ENCODE peak calls at places on chromosomes 11 and 22, in seven cellular contexts. T is mammary epithelial cell; D is tibial nerve; P is CD8-positive, alpha-beta T cell; F is A549; X is right cardiac atrium; I is transverse colon. Z is an unnamed sample.
A peak's percentile ranks its signal among the peaks of the same experiment; 100 is the strongest.

GRCh38 chr22:17882727-17883126 is 108.5 kb upstream of the BID start:
- DNase-seq in T (no peak), D (no peak), P (no peak), F (no peak), X (no peak), I (no peak), Z (no peak)

GRCh38 chr11:43681543-43681942 is 1.0 kb downstream of the HSD17B12 start:
- DNase-seq in T (no peak), D (no peak), P (no peak), F (peak; percentile 40), X (no peak), I (no peak), Z (no peak)

GRCh38 chr11:13668102-13668956 is at the start of gene FAR1:
- DNase-seq in T (peak; percentile 100), D (peak; percentile 90), P (peak; percentile 94), F (peak; percentile 98), X (peak; percentile 99), I (peak; percentile 98), Z (peak; percentile 96)

GRCh38 chr11:118339281-118340045 is 3.0 kb downstream of the CD3D start:
- DNase-seq in T (no peak), D (no peak), P (no peak), F (no peak), X (no peak), I (no peak), Z (no peak)

GRCh38 chr11:108947654-108948570 is 283.0 kb downstream of the DDX10 start:
- DNase-seq in T (peak; percentile 81), D (no peak), P (no peak), F (peak; percentile 47), X (no peak), I (no peak), Z (no peak)

GRCh38 chr11:113162590-113162961 is 151.8 kb upstream of the TTC12 start:
- DNase-seq in T (no peak), D (peak; percentile 27), P (no peak), F (no peak), X (peak; percentile 65), I (no peak), Z (no peak)

GRCh38 chr22:45583504-45583903 is 80.8 kb downstream of the FBLN1 start:
- DNase-seq in T (no peak), D (no peak), P (no peak), F (no peak), X (no peak), I (no peak), Z (no peak)

GRCh38 chr11:109347304-109347703 is 74.7 kb upstream of the C11orf87 start:
- DNase-seq in T (no peak), D (no peak), P (no peak), F (no peak), X (no peak), I (no peak), Z (no peak)

GRCh38 chr11:28826807-28827206 is 718.6 kb downstream of the METTL15 start:
- DNase-seq in T (no peak), D (no peak), P (no peak), F (no peak), X (no peak), I (no peak), Z (no peak)

GRCh38 chr22:16827506-16827905 is 2.3 kb upstream of the XKR3 start:
- DNase-seq in T (no peak), D (no peak), P (no peak), F (no peak), X (no peak), I (no peak), Z (no peak)

GRCh38 chr22:27836181-27836580 is 34.6 kb upstream of the MN1 start:
- DNase-seq in T (no peak), D (no peak), P (no peak), F (no peak), X (no peak), I (no peak), Z (no peak)

GRCh38 chr11:28569099-28569498 is 460.9 kb downstream of the METTL15 start:
- DNase-seq in T (no peak), D (no peak), P (no peak), F (no peak), X (no peak), I (no peak), Z (no peak)

GRCh38 chr11:133955945-133956421 is 785 bp downstream of the IGSF9B start:
- DNase-seq in T (no peak), D (no peak), P (no peak), F (no peak), X (peak; percentile 65), I (no peak), Z (no peak)

GRCh38 chr22:21108379-21109115 is 62.8 kb downstream of the LRRC74B start:
- DNase-seq in T (no peak), D (no peak), P (no peak), F (peak; percentile 13), X (no peak), I (no peak), Z (no peak)

GRCh38 chr11:64337538-64338249 is 2.3 kb upstream of the CCDC88B start:
- DNase-seq in T (no peak), D (no peak), P (no peak), F (no peak), X (peak; percentile 6), I (no peak), Z (no peak)

GRCh38 chr22:40196628-40197027 is 18.9 kb downstream of the TNRC6B start:
- DNase-seq in T (peak; percentile 92), D (no peak), P (no peak), F (no peak), X (no peak), I (no peak), Z (no peak)

GRCh38 chr11:47606731-47607130 is 12.5 kb upstream of the C1QTNF4 start:
- DNase-seq in T (no peak), D (no peak), P (no peak), F (no peak), X (no peak), I (no peak), Z (no peak)

GRCh38 chr11:48013269-48013901 is 33.0 kb downstream of the PTPRJ start:
- DNase-seq in T (no peak), D (no peak), P (peak; percentile 60), F (peak; percentile 74), X (no peak), I (peak; percentile 50), Z (peak; percentile 59)

GRCh38 chr11:68684385-68685356 is at the start of gene GAL:
- DNase-seq in T (no peak), D (no peak), P (no peak), F (no peak), X (no peak), I (no peak), Z (no peak)

GRCh38 chr11:134393638-134394037 is 18.4 kb downstream of the B3GAT1 start:
- DNase-seq in T (no peak), D (no peak), P (no peak), F (peak; percentile 5), X (no peak), I (peak; percentile 33), Z (no peak)

GRCh38 chr11:116678887-116679286 is 93.9 kb downstream of the BUD13 start:
- DNase-seq in T (no peak), D (no peak), P (no peak), F (no peak), X (no peak), I (no peak), Z (no peak)

GRCh38 chr22:36935694-36936093 is 22.3 kb downstream of the CSF2RB start:
- DNase-seq in T (no peak), D (no peak), P (no peak), F (no peak), X (no peak), I (no peak), Z (no peak)

DNA sequence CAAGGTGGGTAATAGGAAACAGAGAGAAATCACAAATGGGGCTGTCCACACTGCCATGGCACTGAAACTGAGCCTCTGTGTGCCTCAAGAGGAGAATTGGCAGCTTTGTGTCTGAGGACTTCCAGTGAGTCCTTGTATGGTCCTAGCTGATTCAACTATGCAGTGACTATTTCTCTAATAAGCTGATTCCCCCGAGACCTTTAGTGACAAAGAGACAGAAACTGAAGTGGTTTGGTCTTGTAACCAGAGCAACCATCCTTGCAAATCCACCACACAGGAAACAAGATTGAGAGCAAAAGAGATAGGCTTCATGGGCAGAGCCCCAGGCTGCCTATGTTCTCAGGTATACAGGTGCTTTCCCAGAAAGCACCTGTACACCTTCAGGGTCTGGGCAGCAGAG is 1038.5 kb downstream of the NTM start:
- DNase-seq in T (no peak), D (no peak), P (no peak), F (no peak), X (no peak), I (no peak), Z (no peak)
- H3K4me1 ChIP-seq in T (no peaks in the 10 kb centered on the region), D (no peaks in the 10 kb centered on the region), P (no peaks in the 10 kb centered on the region), F (no peaks in the 10 kb centered on the region), X (no peaks in the 10 kb centered on the region), I (no peaks in the 10 kb centered on the region), Z (no peaks in the 10 kb centered on the region)

GRCh38 chr11:33996498-33997454 is 54.8 kb upstream of the CAPRIN1 start:
- DNase-seq in T (peak; percentile 69), D (peak; percentile 42), P (peak; percentile 75), F (peak; percentile 79), X (peak; percentile 53), I (peak; percentile 82), Z (peak; percentile 47)
- H3K4me3 ChIP-seq in T (no peak overlapping the region), D (no peak overlapping the region), P (no peak overlapping the region), F (peak overlapping the region; percentile 23), X (no peak overlapping the region), I (no peak overlapping the region), Z (no peak overlapping the region)

DNA sequence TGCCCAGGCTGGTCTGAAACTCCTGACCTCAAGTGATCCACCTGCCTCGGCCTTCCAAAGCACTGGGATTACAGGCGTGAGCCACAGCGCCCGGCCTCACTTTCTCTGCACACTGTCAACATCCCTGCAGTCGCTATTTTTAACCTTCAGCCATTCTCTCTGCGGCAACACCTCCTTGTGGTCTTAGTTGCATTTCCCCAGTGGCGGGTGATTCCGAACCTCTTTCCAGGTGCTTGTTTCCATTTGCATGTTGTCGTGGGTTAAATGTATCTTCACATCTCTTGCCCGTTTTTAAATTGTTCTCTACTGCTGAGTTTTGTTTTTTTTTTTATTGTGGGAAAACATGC is 2.2 kb upstream of the SCT start:
- DNase-seq in T (no peak), D (no peak), P (no peak), F (no peak), X (no peak), I (no peak), Z (no peak)
- H3K27ac ChIP-seq in T (no peak overlapping the region), D (no peak overlapping the region), P (no peak overlapping the region), F (no peak overlapping the region), X (no peak overlapping the region), I (no peak overlapping the region), Z (no peak overlapping the region)

DNA sequence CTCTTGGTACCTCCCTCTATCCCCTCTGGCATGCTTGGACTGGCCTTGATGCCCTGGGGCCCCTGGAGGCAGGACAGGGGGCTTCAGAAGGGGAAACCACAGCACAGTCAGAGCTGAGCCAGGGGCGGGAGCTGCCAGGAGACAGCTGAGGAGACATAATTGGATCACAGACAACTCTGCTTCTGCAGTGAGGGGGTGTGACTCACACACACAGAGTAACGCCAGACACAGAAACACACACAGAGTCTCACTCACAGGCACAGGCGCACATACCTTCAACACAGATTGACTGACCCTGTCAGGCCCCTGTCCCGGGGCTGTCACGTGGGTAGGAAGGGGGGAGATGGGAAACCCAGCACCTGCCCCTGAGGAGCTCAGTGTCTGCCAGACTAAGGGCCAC is 20.6 kb downstream of the STARD10 start:
- DNase-seq in T (peak; percentile 77), D (no peak), P (no peak), F (no peak), X (peak; percentile 78), I (no peak), Z (no peak)
- H3K4me1 ChIP-seq in T (peaks cover 18% of the 10 kb centered on the region), D (peaks cover 16% of the 10 kb centered on the region), P (no peaks in the 10 kb centered on the region), F (peaks cover 12% of the 10 kb centered on the region), X (peaks cover 23% of the 10 kb centered on the region), I (peaks cover 64% of the 10 kb centered on the region), Z (no peaks in the 10 kb centered on the region)

GRCh38 chr11:100741866-100742625 is 55.0 kb downstream of the ARHGAP42 start:
- DNase-seq in T (no peak), D (no peak), P (no peak), F (no peak), X (no peak), I (no peak), Z (no peak)
- H3K4me3 ChIP-seq in T (no peak overlapping the region), D (no peak overlapping the region), P (no peak overlapping the region), F (no peak overlapping the region), X (no peak overlapping the region), I (no peak overlapping the region), Z (no peak overlapping the region)

Z was measured in effector memory CD4-positive, alpha-beta T cell.